ENCODE peak calls at places on chromosomes 11 and 22, in eight cellular contexts. G is heart left ventricle, U is gastrocnemius medialis, M is transverse colon, X is adrenal gland, I is prostate gland, P is body of pancreas, C is GM12891. W is an unnamed sample.

GRCh38 chr22:20581503-20582170 is 74.2 kb downstream of the MED15 start:
- DNase-seq in G (no peak), U (no peak), M (no peak), X (no peak), I (no peak), P (no peak), C (no peak), W (peak)

GRCh38 chr11:19938051-19938856 is 222.0 kb downstream of the DBX1 start:
- DNase-seq in G (no peak), U (no peak), M (peak), X (peak), I (no peak), P (peak), C (peak), W (peak)

GRCh38 chr11:81913793-81914192 is 819.9 kb downstream of the FAM181B start:
- DNase-seq in G (no peak), U (no peak), M (no peak), X (no peak), I (no peak), P (no peak), C (no peak), W (no peak)

GRCh38 chr22:50323900-50324299 is 2.9 kb downstream of the DENND6B start:
- DNase-seq in G (no peak), U (no peak), M (no peak), X (no peak), I (no peak), P (no peak), C (no peak), W (no peak)

GRCh38 chr11:31641477-31642062 is 132.0 kb downstream of the ELP4 start:
- DNase-seq in G (no peak), U (no peak), M (peak), X (peak), I (peak), P (peak), C (no peak), W (peak)

GRCh38 chr11:70494559-70495350 is 96.4 kb downstream of the CTTN start:
- DNase-seq in G (peak), U (no peak), M (no peak), X (no peak), I (no peak), P (no peak), C (no peak), W (no peak)

GRCh38 chr11:109527496-109527895 is 105.5 kb downstream of the C11orf87 start:
- DNase-seq in G (no peak), U (no peak), M (no peak), X (no peak), I (no peak), P (no peak), C (no peak), W (no peak)

GRCh38 chr22:17890245-17890671 is 116.0 kb upstream of the BID start:
- DNase-seq in G (no peak), U (peak), M (peak), X (peak), I (no peak), P (no peak), C (no peak), W (no peak)

GRCh38 chr11:108494182-108494581 is 4.0 kb downstream of the POGLUT3 start:
- DNase-seq in G (no peak), U (no peak), M (no peak), X (peak), I (no peak), P (no peak), C (no peak), W (peak)

GRCh38 chr22:37287550-37287951 is 5.2 kb downstream of the CYTH4 start:
- DNase-seq in G (no peak), U (no peak), M (no peak), X (no peak), I (no peak), P (no peak), C (no peak), W (no peak)

GRCh38 chr11:112834277-112834755 is 126.9 kb upstream of the NCAM1 start:
- DNase-seq in G (peak), U (peak), M (peak), X (peak), I (peak), P (peak), C (no peak), W (no peak)

GRCh38 chr11:73383249-73384126 is 7.3 kb downstream of the RELT start:
- DNase-seq in G (no peak), U (no peak), M (peak), X (no peak), I (no peak), P (no peak), C (no peak), W (peak)

GRCh38 chr11:73384127-73384441 is 7.9 kb downstream of the RELT start:
- DNase-seq in G (no peak), U (no peak), M (no peak), X (no peak), I (no peak), P (no peak), C (no peak), W (no peak)

GRCh38 chr11:73384871-73385692 is 8.9 kb downstream of the RELT start:
- DNase-seq in G (peak), U (no peak), M (peak), X (peak), I (no peak), P (no peak), C (peak), W (peak)

GRCh38 chr11:73386026-73386425 is 9.8 kb downstream of the RELT start:
- DNase-seq in G (no peak), U (no peak), M (peak), X (no peak), I (no peak), P (no peak), C (peak), W (peak)

DNA sequence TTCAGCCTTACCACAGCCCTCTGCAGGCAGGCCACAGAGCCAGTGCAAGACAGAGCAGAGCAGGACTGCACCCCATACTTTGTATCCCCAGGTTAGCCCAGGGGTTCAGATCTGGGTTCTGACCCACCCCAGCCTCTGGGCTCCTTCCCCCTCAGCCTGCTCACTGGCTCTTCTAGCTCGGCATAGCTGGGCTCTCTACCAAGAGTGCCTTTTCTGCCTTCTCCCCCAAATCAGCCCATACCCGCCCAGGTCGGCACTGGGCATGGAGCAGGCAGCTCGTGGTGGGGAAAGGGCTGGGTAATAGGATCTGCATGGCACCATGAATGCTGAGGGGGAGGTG is 8.3 kb downstream of the RELT start:
- DNase-seq in G (no peak), U (no peak), M (no peak), X (no peak), I (no peak), P (no peak), C (no peak), W (no peak)
- TF ChIP-seq POLR2A in G (no peak), U (no peak), M (no peak), X (no peak), I (no peak), P (no peak), C (no peak), W (no peak)

GRCh38 chr11:62338218-62338617 is 970 bp downstream of the ASRGL1 start:
- DNase-seq in G (no peak), U (no peak), M (no peak), X (no peak), I (no peak), P (no peak), C (no peak), W (no peak)

GRCh38 chr11:62337682-62338181 is 484 bp downstream of the ASRGL1 start:
- DNase-seq in G (peak), U (no peak), M (peak), X (no peak), I (peak), P (peak), C (no peak), W (peak)

GRCh38 chr11:62340269-62340901 is 3.1 kb downstream of the ASRGL1 start:
- DNase-seq in G (no peak), U (no peak), M (peak), X (peak), I (peak), P (peak), C (no peak), W (peak)

GRCh38 chr11:62333768-62334167 is 3.5 kb upstream of the ASRGL1 start:
- DNase-seq in G (no peak), U (no peak), M (no peak), X (no peak), I (no peak), P (no peak), C (no peak), W (no peak)

GRCh38 chr11:62336949-62337681 is at the start of gene ASRGL1:
- DNase-seq in G (peak), U (peak), M (peak), X (peak), I (peak), P (peak), C (peak), W (peak)
- TF ChIP-seq POLR2A in G (peak), U (peak), M (peak), X (no peak), I (peak), P (peak), C (no peak), W (no peak)

GRCh38 chr11:130916910-130917309 is 631 bp upstream of the SNX19 start:
- DNase-seq in G (no peak), U (no peak), M (no peak), X (no peak), I (no peak), P (no peak), C (no peak), W (no peak)

GRCh38 chr11:130913268-130913667 is 3.0 kb downstream of the SNX19 start:
- DNase-seq in G (no peak), U (no peak), M (no peak), X (no peak), I (no peak), P (no peak), C (no peak), W (no peak)

GRCh38 chr11:130915556-130916237 is 582 bp downstream of the SNX19 start:
- DNase-seq in G (no peak), U (no peak), M (no peak), X (no peak), I (no peak), P (peak), C (no peak), W (no peak)

GRCh38 chr11:130918081-130918480 is 1.8 kb upstream of the SNX19 start:
- DNase-seq in G (no peak), U (no peak), M (peak), X (no peak), I (no peak), P (peak), C (no peak), W (no peak)

DNA sequence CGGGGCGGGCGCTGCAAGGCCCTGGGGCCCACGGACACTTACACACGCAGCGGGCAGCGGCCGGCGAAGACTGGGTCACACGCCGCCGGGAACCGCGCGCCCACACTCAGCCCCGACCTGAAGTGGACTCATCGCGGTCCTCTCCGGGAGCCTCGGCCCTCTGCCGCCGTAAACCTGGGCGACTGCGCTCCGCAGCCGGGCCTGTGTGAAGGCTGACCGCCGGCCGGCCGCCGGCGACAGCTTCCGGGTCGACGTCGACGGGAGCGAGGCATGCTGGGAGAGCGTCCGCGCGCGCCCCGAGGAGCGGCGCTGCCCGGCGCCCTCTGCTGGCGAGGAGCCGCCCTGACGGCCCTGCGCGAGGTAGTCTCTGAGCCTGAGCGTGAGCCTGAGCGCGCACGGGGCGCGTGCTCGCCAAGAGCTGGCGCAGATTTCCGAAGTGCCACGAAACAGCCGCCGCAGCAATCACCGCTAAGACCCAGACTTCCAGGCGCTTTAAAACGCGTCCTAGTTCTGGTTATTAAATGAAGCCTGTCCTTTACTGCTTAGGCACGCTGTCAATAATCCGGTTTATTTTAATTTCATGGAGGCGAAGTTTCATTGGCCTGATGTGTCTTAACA is at the start of gene SNX19:
- DNase-seq in G (peak), U (peak), M (peak), X (peak), I (peak), P (peak), C (peak), W (peak)
- TF ChIP-seq POLR2A in G (peak), U (peak), M (peak), X (peak), I (peak), P (peak), C (peak), W (peak)

DNA sequence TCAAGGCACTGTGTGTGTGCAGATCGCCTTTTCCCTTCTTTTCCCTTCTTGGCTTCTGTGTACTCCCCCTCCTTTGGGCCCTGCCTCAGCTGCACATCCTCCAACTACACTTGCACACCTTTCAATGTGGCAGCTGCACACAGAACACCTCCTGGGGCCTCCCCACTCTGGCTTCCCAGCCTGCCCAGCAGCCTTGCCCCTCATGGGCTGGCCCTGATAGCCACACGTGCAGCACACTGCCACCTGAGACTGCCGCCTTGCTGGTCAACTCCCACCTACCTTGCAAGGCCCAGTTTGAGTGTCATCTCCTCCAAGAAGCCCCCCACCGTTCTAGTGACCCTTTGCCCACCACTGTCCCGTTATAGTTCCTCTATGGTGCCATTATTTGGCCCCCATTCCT is 77.3 kb upstream of the ARFGAP3 start:
- DNase-seq in G (no peak), U (no peak), M (no peak), X (no peak), I (no peak), P (no peak), C (no peak), W (no peak)
- TF ChIP-seq POLR2A in G (no peak), U (no peak), M (no peak), X (no peak), I (no peak), P (no peak), C (peak), W (no peak)

GRCh38 chr11:2358754-2359444 is 18.2 kb upstream of the CD81 start:
- DNase-seq in G (no peak), U (no peak), M (no peak), X (no peak), I (no peak), P (no peak), C (no peak), W (no peak)
- TF ChIP-seq POLR2A in G (no peak), U (no peak), M (no peak), X (no peak), I (no peak), P (no peak), C (no peak), W (no peak)

GRCh38 chr22:45163417-45164216 is at the start of gene NUP50:
- DNase-seq in G (peak), U (peak), M (peak), X (peak), I (peak), P (peak), C (peak), W (peak)
- TF ChIP-seq POLR2A in G (peak), U (peak), M (peak), X (peak), I (peak), P (peak), C (peak), W (peak)

W was measured in erythroblast.